ENCODE peak calls at places on chromosomes 11 and 22, in eight cellular contexts. D is HCT116, Z is A549, K is breast epithelium, I is body of pancreas, U is transverse colon, J is esophagus muscularis mucosa, H is Peyer's patch. M is an unnamed sample.

GRCh38 chr11:57275582-57275981 is 38.5 kb upstream of the APLNR start:
- DNase-seq in D (no peak), Z (no peak), K (no peak), I (no peak), U (no peak), J (no peak), H (no peak), M (no peak)

GRCh38 chr11:4677948-4678347 is 19.7 kb downstream of the OR51E2 start:
- DNase-seq in D (no peak), Z (no peak), K (no peak), I (no peak), U (no peak), J (no peak), H (no peak), M (no peak)

GRCh38 chr11:68340003-68340767 is 27.8 kb downstream of the LRP5 start:
- DNase-seq in D (no peak), Z (no peak), K (no peak), I (no peak), U (no peak), J (no peak), H (no peak), M (no peak)

GRCh38 chr22:23892130-23892529 is 2.1 kb upstream of the MIF start:
- DNase-seq in D (no peak), Z (no peak), K (no peak), I (no peak), U (no peak), J (no peak), H (no peak), M (no peak)

GRCh38 chr11:96339704-96340554 is 3.1 kb downstream of the MAML2 start:
- DNase-seq in D (no peak), Z (no peak), K (no peak), I (no peak), U (no peak), J (no peak), H (no peak), M (no peak)

GRCh38 chr11:102494216-102494615 is 36.3 kb downstream of the MMP7 start:
- DNase-seq in D (peak), Z (peak), K (no peak), I (peak), U (peak), J (no peak), H (no peak), M (no peak)

GRCh38 chr11:45409587-45409986 is 123.4 kb upstream of the SYT13 start:
- DNase-seq in D (no peak), Z (no peak), K (no peak), I (no peak), U (no peak), J (no peak), H (no peak), M (no peak)

GRCh38 chr11:67287355-67288197 is 1.5 kb upstream of the ANKRD13D start:
- DNase-seq in D (no peak), Z (no peak), K (no peak), I (no peak), U (no peak), J (no peak), H (no peak), M (peak)

GRCh38 chr11:84564180-84564866 is 1062.8 kb downstream of the DLG2 start:
- DNase-seq in D (peak), Z (peak), K (no peak), I (peak), U (peak), J (no peak), H (peak), M (no peak)

GRCh38 chr11:102225689-102226562 is 91.4 kb upstream of the BIRC3 start:
- DNase-seq in D (no peak), Z (no peak), K (no peak), I (no peak), U (no peak), J (no peak), H (no peak), M (no peak)

GRCh38 chr22:50506611-50507420 is 686 bp downstream of the LMF2 start:
- DNase-seq in D (no peak), Z (no peak), K (no peak), I (peak), U (no peak), J (no peak), H (no peak), M (peak)

GRCh38 chr11:127474735-127475134 is 474.2 kb upstream of the KIRREL3 start:
- DNase-seq in D (no peak), Z (no peak), K (no peak), I (no peak), U (no peak), J (no peak), H (no peak), M (no peak)

GRCh38 chr11:35855685-35856084 is 88.2 kb upstream of the LDLRAD3 start:
- DNase-seq in D (no peak), Z (no peak), K (no peak), I (no peak), U (no peak), J (no peak), H (no peak), M (no peak)

GRCh38 chr11:132605794-132606570 is 926.3 kb downstream of the OPCML start:
- DNase-seq in D (no peak), Z (no peak), K (no peak), I (no peak), U (no peak), J (peak), H (no peak), M (no peak)

GRCh38 chr11:6571434-6572008 is 31.9 kb downstream of the RRP8 start:
- DNase-seq in D (no peak), Z (no peak), K (no peak), I (no peak), U (no peak), J (no peak), H (no peak), M (no peak)

GRCh38 chr22:48306785-48307570 is 1520.7 kb downstream of the BRD1 start:
- DNase-seq in D (no peak), Z (no peak), K (no peak), I (no peak), U (no peak), J (no peak), H (no peak), M (no peak)

GRCh38 chr11:120192831-120193625 is 17.8 kb upstream of the OAF start:
- DNase-seq in D (no peak), Z (no peak), K (no peak), I (no peak), U (no peak), J (no peak), H (no peak), M (peak)

GRCh38 chr11:103110406-103110805 is 1.2 kb downstream of the DYNC2H1 start:
- DNase-seq in D (no peak), Z (peak), K (no peak), I (no peak), U (no peak), J (no peak), H (no peak), M (no peak)

GRCh38 chr22:50622723-50623327 is 5.1 kb downstream of the ARSA start:
- DNase-seq in D (peak), Z (no peak), K (peak), I (peak), U (peak), J (no peak), H (no peak), M (peak)

GRCh38 chr11:121654506-121655480 is 202.0 kb upstream of the SORL1-AS1 start:
- DNase-seq in D (no peak), Z (no peak), K (no peak), I (no peak), U (no peak), J (peak), H (no peak), M (no peak)

GRCh38 chr11:131688056-131688693 is 317.8 kb downstream of the NTM start:
- DNase-seq in D (no peak), Z (peak), K (no peak), I (peak), U (peak), J (no peak), H (no peak), M (no peak)

GRCh38 chr11:120835601-120836228 is 188.2 kb upstream of the TBCEL start:
- DNase-seq in D (no peak), Z (no peak), K (no peak), I (no peak), U (no peak), J (no peak), H (no peak), M (no peak)

GRCh38 chr22:29211066-29211841 is 5.6 kb downstream of the EMID1 start:
- DNase-seq in D (no peak), Z (no peak), K (no peak), I (no peak), U (no peak), J (no peak), H (no peak), M (no peak)

GRCh38 chr22:20792966-20793332 is 19.0 kb downstream of the SERPIND1 start:
- DNase-seq in D (no peak), Z (no peak), K (no peak), I (no peak), U (no peak), J (no peak), H (no peak), M (no peak)

GRCh38 chr22:17869285-17870096 is 95.2 kb upstream of the BID start:
- DNase-seq in D (no peak), Z (no peak), K (no peak), I (no peak), U (peak), J (no peak), H (no peak), M (no peak)

GRCh38 chr11:78672850-78673641 is 98.4 kb upstream of the NARS2 start:
- DNase-seq in D (no peak), Z (no peak), K (no peak), I (no peak), U (no peak), J (no peak), H (no peak), M (no peak)

GRCh38 chr11:86800076-86800955 is at the start of gene PRSS23:
- DNase-seq in D (no peak), Z (peak), K (peak), I (peak), U (peak), J (no peak), H (no peak), M (peak)

GRCh38 chr11:73204711-73205121 is 13.4 kb upstream of the P2RY2 start:
- DNase-seq in D (no peak), Z (no peak), K (peak), I (peak), U (peak), J (no peak), H (no peak), M (peak)

GRCh38 chr22:39522567-39523300 is 2.4 kb downstream of the ATF4 start:
- DNase-seq in D (no peak), Z (peak), K (no peak), I (peak), U (peak), J (no peak), H (no peak), M (peak)

GRCh38 chr22:19289475-19290161 is 1.9 kb downstream of the CLTCL1 start:
- DNase-seq in D (no peak), Z (no peak), K (no peak), I (no peak), U (no peak), J (peak), H (no peak), M (no peak)

GRCh38 chr11:37657645-37658044 is 1059.6 kb upstream of the RAG2 start:
- DNase-seq in D (no peak), Z (no peak), K (no peak), I (no peak), U (no peak), J (no peak), H (no peak), M (no peak)

GRCh38 chr11:67780056-67780455 is 105.6 kb upstream of the ALDH3B2 start:
- DNase-seq in D (no peak), Z (no peak), K (no peak), I (no peak), U (no peak), J (no peak), H (no peak), M (no peak)

GRCh38 chr11:69969890-69970784 is 108.0 kb upstream of the ANO1 start:
- DNase-seq in D (no peak), Z (no peak), K (no peak), I (no peak), U (no peak), J (no peak), H (no peak), M (no peak)

DNA sequence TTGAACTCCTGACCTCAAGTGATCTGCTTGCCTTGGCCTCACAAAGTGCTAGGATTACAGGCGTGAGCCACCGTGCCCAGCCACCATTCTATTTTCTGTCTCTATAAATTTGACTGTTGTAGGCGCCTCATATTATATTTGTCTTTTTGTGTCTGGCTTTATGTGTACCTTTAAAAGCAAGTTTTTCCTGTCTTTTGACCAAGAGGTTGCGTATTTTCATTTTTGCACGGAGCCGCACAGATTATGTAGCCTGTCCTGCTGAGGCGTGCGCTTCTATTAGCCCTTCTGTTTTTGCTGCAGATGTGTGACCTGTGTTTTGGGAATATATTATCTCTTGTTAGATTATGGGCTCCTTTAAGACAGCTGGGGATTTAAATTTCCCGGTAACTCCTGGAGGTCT is 40.4 kb upstream of the WEE1 start:
- DNase-seq in D (no peak), Z (no peak), K (no peak), I (no peak), U (no peak), J (no peak), H (no peak), M (no peak)
- H3K27ac ChIP-seq in D (no peak), Z (no peak), K (no peak), I (no peak), U (no peak), J (no peak), H (no peak), M (no peak)

DNA sequence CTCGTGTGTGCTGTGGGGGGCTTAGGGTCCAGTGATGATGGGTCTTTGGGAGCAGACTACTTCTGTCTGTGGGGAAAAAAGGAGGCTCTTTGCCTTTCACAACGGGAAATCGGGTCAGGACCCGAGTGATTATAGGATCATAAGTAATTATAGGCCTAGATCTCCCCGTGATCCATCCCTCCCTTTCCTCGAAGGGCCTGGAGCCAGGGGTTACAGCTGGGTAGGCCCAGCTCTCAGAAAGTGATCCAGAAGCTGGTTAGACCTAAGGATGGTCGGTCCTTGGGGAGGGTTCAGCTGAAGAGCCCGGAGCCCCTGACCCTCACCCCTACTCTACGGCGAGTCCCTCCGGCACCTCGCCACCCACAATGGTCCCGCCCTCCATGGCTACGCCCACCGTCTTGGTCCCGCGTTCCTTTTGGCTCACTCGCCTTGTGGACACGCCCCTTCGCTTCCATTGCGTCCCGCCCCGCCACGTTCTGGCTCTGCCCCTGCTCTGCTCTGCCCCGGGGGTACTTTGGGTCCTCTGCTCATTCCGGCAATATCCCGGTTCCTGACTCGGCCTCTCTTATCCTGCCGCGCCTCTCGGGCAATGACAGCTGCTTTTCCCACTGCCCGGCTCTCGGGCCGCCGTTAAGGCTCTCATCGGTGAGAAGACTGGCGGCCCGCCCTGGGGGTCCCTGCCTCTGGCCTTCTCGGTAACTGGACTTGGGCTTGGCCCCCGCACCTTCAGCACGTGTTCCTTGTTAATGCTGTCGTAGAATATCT is 5.0 kb downstream of the IGSF22 start:
- DNase-seq in D (peak), Z (peak), K (peak), I (peak), U (peak), J (no peak), H (peak), M (peak)
- TF ChIP-seq POLR2A in D (no peak), Z (peak), K (no peak), I (no peak), U (no peak), J (no peak), H (no peak), M (no peak)

GRCh38 chr22:42847110-42847509 is 10.0 kb downstream of the ARFGAP3 start:
- DNase-seq in D (no peak), Z (no peak), K (no peak), I (no peak), U (no peak), J (no peak), H (no peak), M (no peak)

GRCh38 chr22:42842658-42843370 is 14.3 kb downstream of the ARFGAP3 start:
- DNase-seq in D (no peak), Z (no peak), K (no peak), I (no peak), U (peak), J (no peak), H (no peak), M (no peak)

GRCh38 chr22:42848941-42849340 is 8.1 kb downstream of the ARFGAP3 start:
- DNase-seq in D (no peak), Z (no peak), K (no peak), I (peak), U (no peak), J (no peak), H (no peak), M (no peak)

GRCh38 chr22:42841444-42841843 is 15.6 kb downstream of the ARFGAP3 start:
- DNase-seq in D (no peak), Z (no peak), K (no peak), I (no peak), U (no peak), J (no peak), H (no peak), M (no peak)

GRCh38 chr22:42844756-42845155 is 12.3 kb downstream of the ARFGAP3 start:
- DNase-seq in D (peak), Z (no peak), K (no peak), I (no peak), U (no peak), J (no peak), H (no peak), M (no peak)
- H3K27ac ChIP-seq in D (peak), Z (peak), K (peak), I (peak), U (peak), J (no peak), H (no peak), M (no peak)

DNA sequence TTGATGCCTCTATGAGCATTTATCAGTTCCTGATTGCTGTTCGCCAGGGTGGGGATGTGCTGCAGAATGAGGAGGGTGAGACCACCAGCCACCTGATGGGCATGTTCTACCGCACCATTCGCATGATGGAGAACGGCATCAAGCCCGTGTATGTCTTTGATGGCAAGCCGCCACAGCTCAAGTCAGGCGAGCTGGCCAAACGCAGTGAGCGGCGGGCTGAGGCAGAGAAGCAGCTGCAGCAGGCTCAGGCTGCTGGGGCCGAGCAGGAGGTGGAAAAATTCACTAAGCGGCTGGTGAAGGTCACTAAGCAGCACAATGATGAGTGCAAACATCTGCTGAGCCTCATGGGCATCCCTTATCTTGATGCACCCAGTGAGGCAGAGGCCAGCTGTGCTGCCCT is 2.7 kb downstream of the FEN1 start:
- DNase-seq in D (no peak), Z (no peak), K (no peak), I (no peak), U (no peak), J (no peak), H (no peak), M (peak)
- TF ChIP-seq POLR2A in D (no peak), Z (no peak), K (no peak), I (no peak), U (no peak), J (no peak), H (no peak), M (no peak)

DNA sequence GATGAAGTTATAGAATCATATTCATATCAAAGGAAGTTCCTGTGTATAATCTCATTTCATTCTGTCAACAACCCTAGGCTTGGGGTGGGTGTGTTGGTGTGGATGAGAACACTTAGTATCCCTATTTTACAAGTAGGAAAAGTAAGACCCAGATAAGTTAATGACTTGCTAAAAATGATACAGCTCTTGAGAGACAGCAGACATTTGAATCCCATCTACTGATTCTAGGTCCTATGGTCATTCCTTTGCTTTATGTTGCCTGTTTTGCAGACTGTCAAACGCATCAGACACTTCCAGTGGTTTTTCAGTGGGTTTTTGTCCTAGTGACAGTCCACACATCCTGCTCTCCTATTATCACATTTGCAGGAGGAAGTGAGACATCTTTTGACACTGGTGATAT is 153.1 kb downstream of the TEAD1 start:
- DNase-seq in D (no peak), Z (no peak), K (no peak), I (no peak), U (no peak), J (no peak), H (no peak), M (no peak)
- H3K27ac ChIP-seq in D (no peak), Z (peak), K (peak), I (peak), U (peak), J (no peak), H (peak), M (peak)

GRCh38 chr11:2888266-2888968 is 2.8 kb upstream of the CDKN1C start:
- DNase-seq in D (peak), Z (peak), K (peak), I (peak), U (peak), J (peak), H (peak), M (peak)
- TF ChIP-seq POLR2A in D (no peak), Z (no peak), K (no peak), I (no peak), U (no peak), J (no peak), H (no peak), M (no peak)

DNA sequence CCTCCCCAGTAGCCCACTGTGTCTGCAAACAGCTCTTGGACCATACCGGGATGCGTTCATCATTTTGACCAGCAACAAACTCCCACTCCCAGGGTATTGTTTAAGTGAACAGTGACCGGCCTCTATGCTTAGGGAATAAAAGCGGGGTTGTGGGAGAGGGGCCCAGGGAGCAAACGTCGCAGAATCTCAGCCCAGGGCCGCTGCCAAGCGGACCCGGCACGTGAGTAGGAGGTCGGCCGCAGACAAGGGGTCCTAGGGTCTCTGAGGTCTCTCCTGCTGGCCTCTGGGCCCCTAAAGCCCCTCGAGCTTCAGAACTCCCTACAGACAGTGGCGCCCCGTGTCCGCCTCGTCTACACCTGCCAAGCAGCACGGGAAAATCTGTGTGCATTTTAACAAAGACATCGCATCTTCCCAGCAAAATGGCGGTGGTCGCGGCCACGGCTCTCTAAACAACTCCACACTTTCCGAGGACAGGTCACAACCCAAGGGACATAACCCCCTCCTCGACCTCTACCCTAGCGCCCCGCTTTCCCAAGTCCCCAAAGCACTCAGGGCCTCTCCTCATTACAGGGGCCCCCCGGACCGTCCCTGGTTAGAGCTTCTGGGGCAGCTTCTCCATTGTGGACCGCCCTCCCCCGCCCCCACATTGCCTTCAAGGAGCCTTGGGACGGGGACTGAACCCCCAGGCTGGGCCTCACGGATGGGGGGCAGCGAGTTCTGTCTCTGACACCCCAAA is 3.9 kb upstream of the GCAT start:
- DNase-seq in D (no peak), Z (no peak), K (no peak), I (no peak), U (no peak), J (no peak), H (no peak), M (no peak)
- H3K27ac ChIP-seq in D (peak), Z (peak), K (peak), I (peak), U (peak), J (no peak), H (no peak), M (no peak)

GRCh38 chr22:46433318-46433717 is 97.8 kb downstream of the TRMU start:
- DNase-seq in D (no peak), Z (no peak), K (no peak), I (no peak), U (no peak), J (no peak), H (peak), M (peak)
- TF ChIP-seq POLR2A in D (no peak), Z (no peak), K (no peak), I (no peak), U (no peak), J (no peak), H (no peak), M (no peak)